ENCODE peak calls at places on chromosomes 4 and X, in five cellular contexts. One of them, this sample, is unnamed.

GRCh38 chrX:86133761-86134160 is 14.5 kb upstream of the DACH2 start:
- DNase-seq in activated naive CD4-positive, alpha-beta T cell treated with anti-CD3 and anti-CD28 coated beads, Interleukin-2, amount 10 ng/mL, durations not matched to agents 7 days and 5 days: no peak
- DNase-seq in pons: peak; percentile 4
- DNase-seq in HT1080: no peak
- DNase-seq in T-cell: no peak
- DNase-seq in this sample: no peak

GRCh38 chr4:73213917-73214663 is 44.5 kb downstream of the ANKRD17 start:
- DNase-seq in activated naive CD4-positive, alpha-beta T cell treated with anti-CD3 and anti-CD28 coated beads, Interleukin-2, amount 10 ng/mL, durations not matched to agents 7 days and 5 days: no peak
- DNase-seq in pons: no peak
- DNase-seq in HT1080: peak; percentile 10
- DNase-seq in T-cell: no peak
- DNase-seq in this sample: no peak

GRCh38 chr4:185865901-185866328 is 53.9 kb upstream of the SORBS2 start:
- DNase-seq in activated naive CD4-positive, alpha-beta T cell treated with anti-CD3 and anti-CD28 coated beads, Interleukin-2, amount 10 ng/mL, durations not matched to agents 7 days and 5 days: no peak
- DNase-seq in pons: no peak
- DNase-seq in HT1080: peak; percentile 12
- DNase-seq in T-cell: no peak
- DNase-seq in this sample: no peak

GRCh38 chr4:66169341-66169740 is 499.1 kb upstream of the EPHA5 start:
- DNase-seq in activated naive CD4-positive, alpha-beta T cell treated with anti-CD3 and anti-CD28 coated beads, Interleukin-2, amount 10 ng/mL, durations not matched to agents 7 days and 5 days: no peak
- DNase-seq in pons: no peak
- DNase-seq in HT1080: peak; percentile 32
- DNase-seq in T-cell: no peak
- DNase-seq in this sample: no peak

GRCh38 chrX:11886745-11887144 is 128.7 kb downstream of the MSL3 start:
- DNase-seq in activated naive CD4-positive, alpha-beta T cell treated with anti-CD3 and anti-CD28 coated beads, Interleukin-2, amount 10 ng/mL, durations not matched to agents 7 days and 5 days: no peak
- DNase-seq in pons: no peak
- DNase-seq in HT1080: peak; percentile 65
- DNase-seq in T-cell: no peak
- DNase-seq in this sample: no peak

GRCh38 chr4:66000500-66001117 is 330.3 kb upstream of the EPHA5 start:
- DNase-seq in activated naive CD4-positive, alpha-beta T cell treated with anti-CD3 and anti-CD28 coated beads, Interleukin-2, amount 10 ng/mL, durations not matched to agents 7 days and 5 days: no peak
- DNase-seq in pons: no peak
- DNase-seq in HT1080: no peak
- DNase-seq in T-cell: no peak
- DNase-seq in this sample: no peak

GRCh38 chr4:133178960-133179359 is 29.9 kb downstream of the PCDH10 start:
- DNase-seq in activated naive CD4-positive, alpha-beta T cell treated with anti-CD3 and anti-CD28 coated beads, Interleukin-2, amount 10 ng/mL, durations not matched to agents 7 days and 5 days: no peak
- DNase-seq in pons: no peak
- DNase-seq in HT1080: no peak
- DNase-seq in T-cell: no peak
- DNase-seq in this sample: no peak

GRCh38 chr4:5470318-5470889 is 238.0 kb downstream of the EVC2 start:
- DNase-seq in activated naive CD4-positive, alpha-beta T cell treated with anti-CD3 and anti-CD28 coated beads, Interleukin-2, amount 10 ng/mL, durations not matched to agents 7 days and 5 days: no peak
- DNase-seq in pons: peak; percentile 14
- DNase-seq in HT1080: no peak
- DNase-seq in T-cell: no peak
- DNase-seq in this sample: no peak

GRCh38 chrX:70033348-70033747 is 16.4 kb downstream of the AWAT2 start:
- DNase-seq in activated naive CD4-positive, alpha-beta T cell treated with anti-CD3 and anti-CD28 coated beads, Interleukin-2, amount 10 ng/mL, durations not matched to agents 7 days and 5 days: peak; percentile 52
- DNase-seq in pons: no peak
- DNase-seq in HT1080: peak; percentile 26
- DNase-seq in T-cell: peak; percentile 0
- DNase-seq in this sample: no peak

GRCh38 chr4:123398151-123398802 is 1.7 kb downstream of the SPRY1 start:
- DNase-seq in activated naive CD4-positive, alpha-beta T cell treated with anti-CD3 and anti-CD28 coated beads, Interleukin-2, amount 10 ng/mL, durations not matched to agents 7 days and 5 days: peak; percentile 70
- DNase-seq in pons: peak; percentile 20
- DNase-seq in HT1080: peak; percentile 35
- DNase-seq in T-cell: peak; percentile 54
- DNase-seq in this sample: peak; percentile 66

GRCh38 chrX:133970021-133970550 is 15.3 kb downstream of the GPC3 start:
- DNase-seq in activated naive CD4-positive, alpha-beta T cell treated with anti-CD3 and anti-CD28 coated beads, Interleukin-2, amount 10 ng/mL, durations not matched to agents 7 days and 5 days: no peak
- DNase-seq in pons: no peak
- DNase-seq in HT1080: no peak
- DNase-seq in T-cell: no peak
- DNase-seq in this sample: no peak

GRCh38 chrX:70525733-70526132 is 81.1 kb downstream of the DLG3 start:
- DNase-seq in activated naive CD4-positive, alpha-beta T cell treated with anti-CD3 and anti-CD28 coated beads, Interleukin-2, amount 10 ng/mL, durations not matched to agents 7 days and 5 days: no peak
- DNase-seq in pons: no peak
- DNase-seq in HT1080: peak; percentile 52
- DNase-seq in T-cell: no peak
- DNase-seq in this sample: no peak

GRCh38 chr4:4387531-4388311 is 819 bp downstream of the NSG1 start:
- DNase-seq in activated naive CD4-positive, alpha-beta T cell treated with anti-CD3 and anti-CD28 coated beads, Interleukin-2, amount 10 ng/mL, durations not matched to agents 7 days and 5 days: peak; percentile 42
- DNase-seq in pons: no peak
- DNase-seq in HT1080: no peak
- DNase-seq in T-cell: peak; percentile 13
- DNase-seq in this sample: no peak

GRCh38 chr4:165692082-165692481 is 181.0 kb upstream of the TLL1 start:
- DNase-seq in activated naive CD4-positive, alpha-beta T cell treated with anti-CD3 and anti-CD28 coated beads, Interleukin-2, amount 10 ng/mL, durations not matched to agents 7 days and 5 days: no peak
- DNase-seq in pons: no peak
- DNase-seq in HT1080: no peak
- DNase-seq in T-cell: no peak
- DNase-seq in this sample: no peak

GRCh38 chrX:40099046-40099968 is 1.5 kb upstream of the BCOR start:
- DNase-seq in activated naive CD4-positive, alpha-beta T cell treated with anti-CD3 and anti-CD28 coated beads, Interleukin-2, amount 10 ng/mL, durations not matched to agents 7 days and 5 days: peak; percentile 71
- DNase-seq in pons: no peak
- DNase-seq in HT1080: peak; percentile 41
- DNase-seq in T-cell: peak; percentile 47
- DNase-seq in this sample: peak; percentile 38

GRCh38 chrX:109859673-109860072 is 126.6 kb upstream of the ACSL4 start:
- DNase-seq in activated naive CD4-positive, alpha-beta T cell treated with anti-CD3 and anti-CD28 coated beads, Interleukin-2, amount 10 ng/mL, durations not matched to agents 7 days and 5 days: no peak
- DNase-seq in pons: no peak
- DNase-seq in HT1080: no peak
- DNase-seq in T-cell: no peak
- DNase-seq in this sample: no peak

GRCh38 chr4:186190456-186191265 is 706 bp upstream of the CYP4V2 start:
- DNase-seq in activated naive CD4-positive, alpha-beta T cell treated with anti-CD3 and anti-CD28 coated beads, Interleukin-2, amount 10 ng/mL, durations not matched to agents 7 days and 5 days: peak; percentile 56
- DNase-seq in pons: peak; percentile 43
- DNase-seq in HT1080: peak; percentile 12
- DNase-seq in T-cell: peak; percentile 56
- DNase-seq in this sample: peak; percentile 45

GRCh38 chr4:20265726-20266125 is 14.0 kb downstream of the SLIT2 start:
- DNase-seq in activated naive CD4-positive, alpha-beta T cell treated with anti-CD3 and anti-CD28 coated beads, Interleukin-2, amount 10 ng/mL, durations not matched to agents 7 days and 5 days: no peak
- DNase-seq in pons: no peak
- DNase-seq in HT1080: no peak
- DNase-seq in T-cell: no peak
- DNase-seq in this sample: no peak

This sample was measured in effector memory CD8-positive, alpha-beta T cell.